ENCODE peak calls at places on chromosomes 1 and 21, in seven cellular contexts. E is upper lobe of right lung; D is Right ventricle myocardium inferior; V is effector memory CD4-positive, alpha-beta T cell; T is Right ventricle myocardium superior; N is NCI-H1694; B is stimulated activated CD4-positive, alpha-beta T cell treated with anti-CD3 and anti-CD28 coated beads, Interleukin-2, amount 100 ng/mL, for 48 hours. H is an unnamed sample.

GRCh38 chr1:226814751-226815496 is 55.5 kb upstream of the PSEN2 start:
- DNase-seq in E (peak), D (no peak), V (no peak), T (peak), N (no peak), B (no peak), H (no peak)

GRCh38 chr1:206823725-206824124 is 41.7 kb upstream of the IL20 start:
- DNase-seq in E (no peak), D (no peak), V (no peak), T (no peak), N (no peak), B (no peak), H (no peak)

GRCh38 chr1:50847303-50847702 is 112.8 kb downstream of the FAF1 start:
- DNase-seq in E (no peak), D (no peak), V (no peak), T (no peak), N (no peak), B (no peak), H (no peak)

GRCh38 chr1:164999135-164999534 is 357.4 kb downstream of the LMX1A start:
- DNase-seq in E (no peak), D (no peak), V (no peak), T (no peak), N (no peak), B (no peak), H (no peak)

GRCh38 chr1:51871351-51871975 is 7.1 kb downstream of the NRDC start:
- DNase-seq in E (no peak), D (no peak), V (no peak), T (no peak), N (no peak), B (no peak), H (no peak)

GRCh38 chr1:35466120-35466519 is 91.1 kb downstream of the KIAA0319L start:
- DNase-seq in E (no peak), D (no peak), V (no peak), T (no peak), N (no peak), B (no peak), H (no peak)

GRCh38 chr1:20484526-20485462 is 1.2 kb downstream of the CAMK2N1 start:
- DNase-seq in E (peak), D (peak), V (no peak), T (no peak), N (no peak), B (no peak), H (peak)

GRCh38 chr21:27570306-27570868 is 603.5 kb upstream of the ADAMTS5 start:
- DNase-seq in E (no peak), D (peak), V (no peak), T (peak), N (no peak), B (no peak), H (no peak)

GRCh38 chr1:240854367-240854766 is 242.4 kb upstream of the GREM2 start:
- DNase-seq in E (no peak), D (no peak), V (no peak), T (no peak), N (no peak), B (no peak), H (no peak)

GRCh38 chr1:99407018-99407417 is 142.7 kb downstream of the PLPPR4 start:
- DNase-seq in E (no peak), D (no peak), V (no peak), T (no peak), N (no peak), B (no peak), H (no peak)

GRCh38 chr21:46639489-46640386 is 4.3 kb downstream of the PRMT2 start:
- DNase-seq in E (no peak), D (no peak), V (no peak), T (no peak), N (peak), B (no peak), H (no peak)

GRCh38 chr1:72601035-72601674 is 318.8 kb upstream of the NEGR1 start:
- DNase-seq in E (no peak), D (no peak), V (no peak), T (no peak), N (no peak), B (no peak), H (no peak)

GRCh38 chr1:158145173-158145719 is 35.4 kb upstream of the CD1D start:
- DNase-seq in E (no peak), D (no peak), V (no peak), T (peak), N (no peak), B (no peak), H (no peak)

GRCh38 chr1:6675936-6676335 is 25.7 kb downstream of the DNAJC11 start:
- DNase-seq in E (no peak), D (no peak), V (no peak), T (no peak), N (no peak), B (no peak), H (no peak)

GRCh38 chr1:94925561-94926364 is 1.1 kb downstream of the CNN3 start:
- DNase-seq in E (peak), D (peak), V (no peak), T (peak), N (peak), B (no peak), H (peak)

GRCh38 chr21:38420140-38420539 is 78.1 kb downstream of the ERG start:
- DNase-seq in E (no peak), D (no peak), V (no peak), T (no peak), N (no peak), B (no peak), H (no peak)

GRCh38 chr1:220905650-220906560 is 26.7 kb downstream of the HLX start:
- DNase-seq in E (no peak), D (no peak), V (no peak), T (no peak), N (no peak), B (no peak), H (no peak)

GRCh38 chr1:6927626-6928025 is 142.4 kb downstream of the CAMTA1 start:
- DNase-seq in E (peak), D (no peak), V (no peak), T (no peak), N (no peak), B (no peak), H (no peak)

GRCh38 chr1:119779869-119780356 is 11.2 kb upstream of the HMGCS2 start:
- DNase-seq in E (peak), D (no peak), V (no peak), T (peak), N (no peak), B (no peak), H (no peak)

GRCh38 chr1:53625766-53626520 is 113.0 kb downstream of the GLIS1 start:
- DNase-seq in E (no peak), D (no peak), V (no peak), T (no peak), N (no peak), B (no peak), H (no peak)

GRCh38 chr1:25573961-25574360 is 30.6 kb downstream of the LDLRAP1 start:
- DNase-seq in E (no peak), D (no peak), V (no peak), T (no peak), N (no peak), B (no peak), H (no peak)

GRCh38 chr1:34768856-34769255 is 9.3 kb downstream of the GJB4 start:
- DNase-seq in E (no peak), D (no peak), V (no peak), T (no peak), N (no peak), B (no peak), H (no peak)

GRCh38 chr1:230581446-230582079 is 60.7 kb upstream of the COG2 start:
- DNase-seq in E (no peak), D (peak), V (no peak), T (no peak), N (peak), B (no peak), H (peak)

GRCh38 chr1:99525313-99525712 is 120.6 kb upstream of the PALMD start:
- DNase-seq in E (no peak), D (no peak), V (no peak), T (no peak), N (no peak), B (no peak), H (no peak)

GRCh38 chr1:214259353-214259982 is 21.5 kb upstream of the SMYD2 start:
- DNase-seq in E (no peak), D (no peak), V (no peak), T (no peak), N (no peak), B (no peak), H (no peak)

GRCh38 chr1:222167111-222167510 is 380.8 kb downstream of the HHIPL2 start:
- DNase-seq in E (no peak), D (no peak), V (no peak), T (no peak), N (peak), B (peak), H (peak)

GRCh38 chr1:180927348-180927747 is 14.7 kb downstream of the KIAA1614 start:
- DNase-seq in E (no peak), D (no peak), V (no peak), T (peak), N (peak), B (no peak), H (no peak)

GRCh38 chr1:52996653-52997052 is 65.4 kb upstream of the PODN start:
- DNase-seq in E (no peak), D (no peak), V (no peak), T (no peak), N (no peak), B (no peak), H (no peak)

GRCh38 chr1:213252026-213252425 is 201.0 kb downstream of the RPS6KC1 start:
- DNase-seq in E (no peak), D (no peak), V (no peak), T (no peak), N (no peak), B (no peak), H (no peak)

GRCh38 chr1:189662190-189662589 is 815.5 kb downstream of the BRINP3 start:
- DNase-seq in E (no peak), D (peak), V (no peak), T (no peak), N (no peak), B (no peak), H (no peak)

GRCh38 chr1:198497326-198498220 is 42.9 kb downstream of the ATP6V1G3 start:
- DNase-seq in E (no peak), D (no peak), V (no peak), T (peak), N (no peak), B (no peak), H (no peak)

GRCh38 chr1:231126181-231126580 is 35.7 kb upstream of the TRIM67 start:
- DNase-seq in E (no peak), D (no peak), V (no peak), T (no peak), N (no peak), B (no peak), H (no peak)